ENCODE peak calls at places on chromosomes 7 and 10, in ten cellular contexts. G is A549, K is DMS79, V is transverse colon, W is activated gamma-delta T cell treated with Interleukin-2 at 50 U/mL for 16 hours, L is GM06990, U is T-cell, S is astrocyte of the spinal cord, X is amygdala, N is HL-60. F is an unnamed sample.

GRCh38 chr7:13327669-13328068 is 640.2 kb downstream of the ARL4A start:
- DNase-seq in X (no peak), L (no peak), K (no peak), V (no peak), S (peak), N (no peak), U (no peak), W (no peak), G (no peak), F (no peak)

GRCh38 chr7:5701085-5701914 is 80.2 kb downstream of the RNF216 start:
- DNase-seq in U (peak), W (peak), G (no peak), X (no peak), N (peak), V (no peak), S (no peak), K (no peak), L (peak), F (peak)

GRCh38 chr10:26550774-26551526 is 112.8 kb downstream of the APBB1IP start:
- DNase-seq in K (no peak), N (no peak), S (no peak), W (no peak), G (no peak), U (no peak), L (peak), X (no peak), V (no peak), F (no peak)

GRCh38 chr7:141585592-141586510 is 34.6 kb downstream of the AGK start:
- DNase-seq in U (no peak), S (peak), N (no peak), W (no peak), G (peak), K (peak), X (no peak), V (no peak), L (peak), F (peak)

GRCh38 chr7:37932993-37933392 is 12.6 kb downstream of the EPDR1 start:
- DNase-seq in G (no peak), X (no peak), W (no peak), N (no peak), V (no peak), L (no peak), S (no peak), K (no peak), U (no peak), F (no peak)

GRCh38 chr7:101017099-101017777 is 2.6 kb upstream of the MUC17 start:
- DNase-seq in G (peak), L (peak), X (no peak), N (peak), K (peak), V (peak), S (peak), W (peak), U (peak), F (peak)

GRCh38 chr7:26449175-26450165 is 157.8 kb downstream of the SNX10 start:
- DNase-seq in K (no peak), N (no peak), G (peak), V (no peak), X (no peak), U (no peak), W (no peak), L (no peak), S (peak), F (no peak)

GRCh38 chr10:69270990-69271389 is 7.3 kb upstream of the HK1 start:
- DNase-seq in U (no peak), K (no peak), W (no peak), X (no peak), S (no peak), G (no peak), V (no peak), N (no peak), L (no peak), F (no peak)

GRCh38 chr10:73647211-73647874 is 6.1 kb upstream of the MYOZ1 start:
- DNase-seq in K (peak), S (peak), U (no peak), W (no peak), L (no peak), G (no peak), N (no peak), X (no peak), V (peak), F (no peak)

GRCh38 chr7:94962661-94963060 is 55.3 kb downstream of the PPP1R9A start:
- DNase-seq in W (no peak), N (no peak), S (no peak), K (no peak), V (no peak), U (no peak), G (no peak), L (no peak), X (no peak), F (no peak)

GRCh38 chr7:12706900-12707536 is 19.6 kb downstream of the ARL4A start:
- DNase-seq in X (no peak), V (no peak), K (no peak), W (no peak), N (no peak), G (no peak), S (peak), L (no peak), U (no peak), F (no peak)

GRCh38 chr7:150855046-150855445 is 2.7 kb downstream of the AOC1 start:
- DNase-seq in L (no peak), X (no peak), W (no peak), S (no peak), G (no peak), V (no peak), U (no peak), K (no peak), N (no peak), F (no peak)

GRCh38 chr10:49382826-49383225 is 13.1 kb downstream of the DRGX start:
- DNase-seq in L (no peak), U (no peak), K (no peak), S (no peak), V (no peak), X (no peak), N (no peak), G (no peak), W (no peak), F (no peak)

GRCh38 chr10:100528123-100528884 is 1.4 kb downstream of the NDUFB8 start:
- DNase-seq in L (no peak), K (no peak), X (no peak), S (no peak), V (no peak), W (no peak), U (no peak), N (no peak), G (no peak), F (no peak)

GRCh38 chr7:93140582-93141191 is 7.5 kb downstream of the SAMD9L start:
- DNase-seq in X (no peak), W (no peak), L (no peak), K (no peak), V (no peak), S (no peak), N (peak), G (no peak), U (no peak), F (no peak)

GRCh38 chr10:132198068-132198370 is 11.3 kb downstream of the DPYSL4 start:
- DNase-seq in V (no peak), X (no peak), S (no peak), L (no peak), W (no peak), K (no peak), U (no peak), G (no peak), N (no peak), F (no peak)

GRCh38 chr7:85673881-85674280 is 487.0 kb upstream of the SEMA3D start:
- DNase-seq in S (no peak), X (no peak), G (no peak), V (no peak), N (no peak), L (no peak), K (no peak), U (no peak), W (no peak), F (no peak)

GRCh38 chr7:69508736-69509135 is 89.5 kb upstream of the AUTS2 start:
- DNase-seq in K (no peak), W (no peak), G (no peak), X (no peak), V (no peak), N (no peak), S (no peak), L (no peak), U (no peak), F (no peak)

GRCh38 chr7:157896774-157897555 is 560.2 kb downstream of the DNAJB6 start:
- DNase-seq in N (no peak), V (no peak), K (no peak), L (no peak), U (no peak), G (no peak), S (no peak), X (no peak), W (no peak), F (no peak)

GRCh38 chr10:130368761-130369560 is 232.8 kb downstream of the GLRX3 start:
- DNase-seq in N (no peak), L (no peak), W (no peak), X (no peak), S (no peak), G (no peak), U (no peak), V (no peak), K (no peak), F (no peak)

GRCh38 chr10:125294109-125294508 is 133.7 kb upstream of the CTBP2 start:
- DNase-seq in L (no peak), N (no peak), U (no peak), X (no peak), K (no peak), G (no peak), S (no peak), V (no peak), W (no peak), F (no peak)

GRCh38 chr10:128932071-128932820 is 534.8 kb upstream of the MGMT start:
- DNase-seq in S (no peak), W (no peak), L (no peak), N (no peak), U (no peak), K (no peak), G (no peak), V (no peak), X (no peak), F (no peak)

F was measured in GM10248.